ENCODE peak calls at places on chromosomes 4 and X, in four cellular contexts. One of them, this sample, is unnamed.

GRCh38 chr4:118741456-118741855 is 56.3 kb downstream of the METTL14 start:
- DNase-seq in AG10803: peak; percentile 54
- DNase-seq in WERI-Rb-1: no peak
- DNase-seq in foreskin fibroblast: no peak
- DNase-seq in this sample: no peak

GRCh38 chrX:120316587-120317283 is 5.5 kb upstream of the TMEM255A start:
- DNase-seq in AG10803: no peak
- DNase-seq in WERI-Rb-1: no peak
- DNase-seq in foreskin fibroblast: no peak
- DNase-seq in this sample: no peak

GRCh38 chr4:176236909-176237308 is 32.1 kb downstream of the ASB5 start:
- DNase-seq in AG10803: no peak
- DNase-seq in WERI-Rb-1: no peak
- DNase-seq in foreskin fibroblast: no peak
- DNase-seq in this sample: no peak

GRCh38 chrX:12330841-12331240 is 192.6 kb downstream of the FRMPD4 start:
- DNase-seq in AG10803: peak; percentile 71
- DNase-seq in WERI-Rb-1: no peak
- DNase-seq in foreskin fibroblast: no peak
- DNase-seq in this sample: no peak

GRCh38 chr4:6986067-6986780 is 56.9 kb upstream of the TADA2B start:
- DNase-seq in AG10803: peak; percentile 77
- DNase-seq in WERI-Rb-1: peak; percentile 45
- DNase-seq in foreskin fibroblast: peak; percentile 67
- DNase-seq in this sample: peak; percentile 24

GRCh38 chr4:827209-828081 is 1.5 kb upstream of the CPLX1 start:
- DNase-seq in AG10803: no peak
- DNase-seq in WERI-Rb-1: peak; percentile 75
- DNase-seq in foreskin fibroblast: no peak
- DNase-seq in this sample: peak; percentile 90

GRCh38 chr4:173769568-173769967 is 239.5 kb upstream of the HAND2 start:
- DNase-seq in AG10803: no peak
- DNase-seq in WERI-Rb-1: no peak
- DNase-seq in foreskin fibroblast: no peak
- DNase-seq in this sample: no peak

GRCh38 chrX:16845686-16846085 is 24.5 kb downstream of the RBBP7 start:
- DNase-seq in AG10803: no peak
- DNase-seq in WERI-Rb-1: no peak
- DNase-seq in foreskin fibroblast: no peak
- DNase-seq in this sample: no peak

GRCh38 chr4:118124977-118125376 is 90.7 kb downstream of the NDST3 start:
- DNase-seq in AG10803: no peak
- DNase-seq in WERI-Rb-1: no peak
- DNase-seq in foreskin fibroblast: no peak
- DNase-seq in this sample: no peak

GRCh38 chrX:97846228-97846627 is 962.5 kb downstream of the RPA4 start:
- DNase-seq in AG10803: no peak
- DNase-seq in WERI-Rb-1: no peak
- DNase-seq in foreskin fibroblast: no peak
- DNase-seq in this sample: peak; percentile 19

GRCh38 chrX:3549442-3549875 is 164.0 kb downstream of the PRKX start:
- DNase-seq in AG10803: peak; percentile 66
- DNase-seq in WERI-Rb-1: no peak
- DNase-seq in foreskin fibroblast: peak; percentile 23
- DNase-seq in this sample: no peak

GRCh38 chr4:27184508-27185155 is 324.0 kb downstream of the STIM2 start:
- DNase-seq in AG10803: no peak
- DNase-seq in WERI-Rb-1: no peak
- DNase-seq in foreskin fibroblast: no peak
- DNase-seq in this sample: no peak

GRCh38 chr4:8724436-8725070 is 132.0 kb downstream of the CPZ start:
- DNase-seq in AG10803: no peak
- DNase-seq in WERI-Rb-1: peak; percentile 5
- DNase-seq in foreskin fibroblast: no peak
- DNase-seq in this sample: peak; percentile 58

GRCh38 chrX:10749113-10749512 is 128.7 kb upstream of the MID1 start:
- DNase-seq in AG10803: peak; percentile 68
- DNase-seq in WERI-Rb-1: no peak
- DNase-seq in foreskin fibroblast: no peak
- DNase-seq in this sample: no peak

GRCh38 chr4:52028970-52029369 is 8.8 kb upstream of the LRRC66 start:
- DNase-seq in AG10803: peak; percentile 68
- DNase-seq in WERI-Rb-1: no peak
- DNase-seq in foreskin fibroblast: peak; percentile 48
- DNase-seq in this sample: no peak

GRCh38 chr4:13182136-13182535 is 302.0 kb downstream of the RAB28 start:
- DNase-seq in AG10803: no peak
- DNase-seq in WERI-Rb-1: no peak
- DNase-seq in foreskin fibroblast: no peak
- DNase-seq in this sample: no peak

GRCh38 chr4:8035371-8035780 is 95.7 kb upstream of the AFAP1 start:
- DNase-seq in AG10803: peak; percentile 33
- DNase-seq in WERI-Rb-1: no peak
- DNase-seq in foreskin fibroblast: no peak
- DNase-seq in this sample: no peak

GRCh38 chrX:148382983-148383382 is 117.4 kb upstream of the AFF2 start:
- DNase-seq in AG10803: no peak
- DNase-seq in WERI-Rb-1: no peak
- DNase-seq in foreskin fibroblast: no peak
- DNase-seq in this sample: peak; percentile 7

GRCh38 chrX:148385471-148385870 is 114.9 kb upstream of the AFF2 start:
- DNase-seq in AG10803: no peak
- DNase-seq in WERI-Rb-1: no peak
- DNase-seq in foreskin fibroblast: no peak
- DNase-seq in this sample: no peak

GRCh38 chrX:148380614-148381561 is 119.5 kb upstream of the AFF2 start:
- DNase-seq in AG10803: peak; percentile 21
- DNase-seq in WERI-Rb-1: no peak
- DNase-seq in foreskin fibroblast: no peak
- DNase-seq in this sample: no peak

GRCh38 chrX:148380107-148380506 is 120.3 kb upstream of the AFF2 start:
- DNase-seq in AG10803: no peak
- DNase-seq in WERI-Rb-1: no peak
- DNase-seq in foreskin fibroblast: no peak
- DNase-seq in this sample: no peak

DNA sequence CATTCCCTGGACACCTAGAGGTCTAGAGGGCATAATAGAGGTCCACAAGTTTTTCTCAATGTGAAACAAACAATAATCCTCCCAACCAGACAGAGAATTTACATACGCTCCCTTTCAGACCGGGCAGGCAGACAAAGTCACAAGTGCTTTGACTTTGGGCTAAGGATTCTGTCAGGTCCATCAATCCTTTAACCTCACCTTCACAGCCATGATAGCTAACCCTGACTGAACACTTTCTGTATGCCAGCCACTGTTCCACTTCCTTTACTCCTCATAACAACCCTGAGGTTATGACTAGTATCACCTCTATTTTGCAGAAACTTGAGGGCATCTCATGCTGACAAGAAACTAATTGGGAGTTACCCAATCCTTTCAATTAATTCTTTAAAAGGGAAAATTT is 118.8 kb upstream of the AFF2 start:
- DNase-seq in AG10803: no peak
- DNase-seq in WERI-Rb-1: no peak
- DNase-seq in foreskin fibroblast: no peak
- DNase-seq in this sample: no peak
- H3K4me3 ChIP-seq in AG10803: no peak overlapping the region
- H3K4me3 ChIP-seq in WERI-Rb-1: no peak overlapping the region
- H3K4me3 ChIP-seq in foreskin fibroblast: no peak overlapping the region
- H3K4me3 ChIP-seq in this sample: no peak overlapping the region

GRCh38 chr4:121411151-121411744 is 30.4 kb upstream of the QRFPR start:
- DNase-seq in AG10803: no peak
- DNase-seq in WERI-Rb-1: no peak
- DNase-seq in foreskin fibroblast: no peak
- DNase-seq in this sample: no peak
- H3K4me3 ChIP-seq in AG10803: no peak overlapping the region
- H3K4me3 ChIP-seq in WERI-Rb-1: no peak overlapping the region
- H3K4me3 ChIP-seq in foreskin fibroblast: no peak overlapping the region
- H3K4me3 ChIP-seq in this sample: no peak overlapping the region

GRCh38 chrX:40009462-40009851 is 88.3 kb downstream of the BCOR start:
- DNase-seq in AG10803: no peak
- DNase-seq in WERI-Rb-1: no peak
- DNase-seq in foreskin fibroblast: no peak
- DNase-seq in this sample: peak; percentile 79
- H3K4me3 ChIP-seq in AG10803: peak overlapping the region; percentile 22
- H3K4me3 ChIP-seq in WERI-Rb-1: peak overlapping the region; percentile 59
- H3K4me3 ChIP-seq in foreskin fibroblast: no peak overlapping the region
- H3K4me3 ChIP-seq in this sample: peak overlapping the region; percentile 59

DNA sequence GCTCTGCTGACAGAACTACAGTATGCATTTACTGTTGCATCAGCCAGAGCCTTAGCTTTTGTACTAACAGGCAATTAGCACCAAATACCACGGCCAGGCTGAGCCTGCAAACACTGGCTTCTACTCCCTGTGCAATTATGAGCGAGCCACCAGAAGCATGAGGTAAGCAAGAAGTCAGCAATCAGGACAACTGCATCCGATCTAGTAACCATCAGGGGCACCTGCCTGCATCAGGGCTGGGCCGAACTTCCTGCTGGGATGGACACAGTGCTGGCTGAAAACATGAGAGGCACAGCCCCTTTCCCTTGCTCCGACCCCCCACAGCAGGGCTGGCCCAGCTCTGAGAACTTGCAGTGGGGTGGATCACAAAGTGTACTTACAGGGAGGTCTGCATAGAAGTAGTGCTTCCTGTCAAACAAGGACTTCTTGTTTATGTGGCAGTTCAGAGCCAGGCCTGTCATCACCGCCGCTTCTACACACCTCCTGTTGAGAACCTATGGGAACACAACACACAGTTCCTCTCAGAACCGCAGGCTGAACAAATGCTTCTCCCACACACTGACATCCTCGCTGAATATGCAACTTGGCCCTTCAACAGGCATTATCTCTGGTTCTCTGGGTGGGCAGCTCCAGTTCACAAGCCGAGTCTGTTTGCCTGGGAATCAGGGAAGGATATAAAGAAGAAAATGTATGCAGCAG is 41.6 kb downstream of the GATB start:
- DNase-seq in AG10803: no peak
- DNase-seq in WERI-Rb-1: no peak
- DNase-seq in foreskin fibroblast: no peak
- DNase-seq in this sample: no peak
- H3K4me3 ChIP-seq in AG10803: no peak overlapping the region
- H3K4me3 ChIP-seq in WERI-Rb-1: no peak overlapping the region
- H3K4me3 ChIP-seq in foreskin fibroblast: no peak overlapping the region
- H3K4me3 ChIP-seq in this sample: no peak overlapping the region

GRCh38 chr4:102560115-102560514 is 59.0 kb downstream of the NFKB1 start:
- DNase-seq in AG10803: no peak
- DNase-seq in WERI-Rb-1: no peak
- DNase-seq in foreskin fibroblast: no peak
- DNase-seq in this sample: no peak
- H3K4me3 ChIP-seq in AG10803: no peak overlapping the region
- H3K4me3 ChIP-seq in WERI-Rb-1: no peak overlapping the region
- H3K4me3 ChIP-seq in foreskin fibroblast: no peak overlapping the region
- H3K4me3 ChIP-seq in this sample: no peak overlapping the region

GRCh38 chrX:133981908-133982307 is 3.5 kb downstream of the GPC3 start:
- DNase-seq in AG10803: no peak
- DNase-seq in WERI-Rb-1: no peak
- DNase-seq in foreskin fibroblast: no peak
- DNase-seq in this sample: peak; percentile 10
- H3K4me3 ChIP-seq in AG10803: no peak overlapping the region
- H3K4me3 ChIP-seq in WERI-Rb-1: no peak overlapping the region
- H3K4me3 ChIP-seq in foreskin fibroblast: no peak overlapping the region
- H3K4me3 ChIP-seq in this sample: no peak overlapping the region

DNA sequence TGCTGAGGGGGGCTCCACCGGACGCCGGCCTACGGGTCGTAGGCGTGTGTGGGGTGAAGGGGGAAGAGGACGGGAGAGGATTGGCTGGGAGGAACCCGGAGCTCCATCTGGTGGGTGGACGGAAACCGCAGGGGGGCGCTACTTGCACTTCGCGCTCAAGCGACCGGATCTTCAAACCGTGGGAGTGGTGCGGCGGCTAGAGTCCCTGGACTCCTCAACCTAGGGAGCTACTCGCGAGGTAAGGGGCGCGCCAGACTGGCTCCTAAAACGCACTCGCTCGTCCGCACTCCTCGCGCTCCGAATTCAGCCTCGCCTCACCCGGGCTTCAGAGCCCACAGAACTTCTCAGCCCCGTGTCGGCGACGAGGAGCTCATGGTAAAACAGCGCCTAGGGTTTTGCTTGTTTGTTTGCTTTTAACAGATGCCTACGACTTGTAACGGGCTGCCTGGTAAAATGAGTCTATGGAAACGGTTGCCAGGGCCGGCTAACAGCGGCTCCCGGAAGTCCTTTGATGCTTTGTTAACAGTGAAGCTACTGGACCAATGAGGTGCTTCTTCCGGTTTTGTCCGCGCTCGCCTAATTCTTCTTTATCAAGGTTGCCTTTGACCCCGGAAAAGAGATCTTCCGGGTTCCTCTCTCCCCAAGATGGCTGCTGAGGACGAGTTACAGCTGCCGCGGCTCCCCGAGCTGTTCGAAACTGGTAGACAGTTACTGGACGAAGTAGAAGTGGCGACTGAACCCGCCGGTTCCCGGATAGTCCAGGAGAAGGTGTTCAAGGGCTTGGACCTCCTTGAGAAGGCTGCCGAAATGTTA is at the start of gene IGBP1:
- DNase-seq in AG10803: peak; percentile 83
- DNase-seq in WERI-Rb-1: peak; percentile 91
- DNase-seq in foreskin fibroblast: peak; percentile 75
- DNase-seq in this sample: peak; percentile 90
- H3K4me3 ChIP-seq in AG10803: peak within 1 kb of the TSS; percentile 83
- H3K4me3 ChIP-seq in WERI-Rb-1: peak within 1 kb of the TSS; percentile 87
- H3K4me3 ChIP-seq in foreskin fibroblast: peak within 1 kb of the TSS; percentile 88
- H3K4me3 ChIP-seq in this sample: peak within 1 kb of the TSS; percentile 81

DNA sequence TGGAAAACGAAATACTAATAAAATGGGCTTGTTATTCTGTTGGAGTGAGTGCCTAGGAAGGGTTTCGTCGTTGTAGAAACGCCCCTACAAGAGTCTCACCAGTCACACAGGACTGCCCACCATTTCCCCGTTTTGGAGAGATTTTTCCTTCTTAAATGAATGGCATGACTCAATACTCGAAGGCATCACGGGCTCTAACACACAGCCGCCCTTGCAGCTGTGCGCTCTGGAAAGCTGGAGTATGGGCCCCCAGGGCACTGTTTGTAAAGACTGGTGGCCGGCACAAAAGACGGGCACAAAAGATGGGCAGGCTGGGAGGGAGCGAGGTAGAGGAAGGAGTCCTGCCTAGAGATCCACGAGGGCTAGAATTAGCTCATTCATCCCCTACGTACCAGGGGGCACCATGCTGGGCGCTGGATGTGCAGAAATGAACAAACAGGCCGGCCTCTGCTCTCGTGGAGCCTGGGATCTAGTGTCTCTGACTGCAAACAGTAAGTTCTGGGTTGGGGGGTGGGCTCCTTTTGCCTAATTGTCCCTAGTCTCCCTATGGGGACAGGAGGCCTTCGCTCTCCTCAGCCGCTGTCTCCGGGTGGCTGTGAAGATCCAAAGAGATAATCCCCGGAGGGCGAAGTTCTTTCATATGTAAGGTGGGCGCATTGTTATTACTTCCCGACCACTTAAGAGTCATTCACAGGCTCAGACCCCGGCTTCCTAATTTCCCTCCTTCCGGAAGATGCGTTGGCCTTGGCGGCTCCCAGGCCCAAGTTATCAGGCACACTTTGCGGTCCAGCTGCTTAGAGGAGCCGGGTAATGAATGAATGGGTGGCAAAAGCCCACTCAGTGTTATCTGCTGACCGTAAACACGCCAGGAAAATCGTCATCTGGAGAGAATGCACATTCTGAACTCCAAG is 1.1 kb upstream of the SFRP2 start:
- DNase-seq in AG10803: peak; percentile 23
- DNase-seq in WERI-Rb-1: no peak
- DNase-seq in foreskin fibroblast: no peak
- DNase-seq in this sample: peak; percentile 83
- H3K4me3 ChIP-seq in AG10803: no peak overlapping the region
- H3K4me3 ChIP-seq in WERI-Rb-1: no peak overlapping the region
- H3K4me3 ChIP-seq in foreskin fibroblast: peak overlapping the region; percentile 57
- H3K4me3 ChIP-seq in this sample: peak overlapping the region; percentile 96

GRCh38 chrX:136199365-136199764 is 51.8 kb downstream of the MAP7D3 start:
- DNase-seq in AG10803: no peak
- DNase-seq in WERI-Rb-1: no peak
- DNase-seq in foreskin fibroblast: no peak
- DNase-seq in this sample: no peak
- H3K4me3 ChIP-seq in AG10803: no peak overlapping the region
- H3K4me3 ChIP-seq in WERI-Rb-1: no peak overlapping the region
- H3K4me3 ChIP-seq in foreskin fibroblast: peak overlapping the region; percentile 40
- H3K4me3 ChIP-seq in this sample: no peak overlapping the region